ENCODE peak calls at places on chromosomes 4 and X, in nine cellular contexts. B, S, Q, K, N, Z, R, Y and J are unnamed samples.

GRCh38 chr4:73376962-73377361 is 27.1 kb upstream of the ALB start:
- DNase-seq in B (no peak), S (no peak), Q (no peak), K (no peak), N (no peak), Z (no peak), R (no peak), Y (no peak), J (no peak)

GRCh38 chrX:115960440-115961084 is 210.0 kb upstream of the AGTR2 start:
- DNase-seq in B (no peak), S (no peak), Q (no peak), K (no peak), N (no peak), Z (no peak), R (no peak), Y (no peak), J (no peak)

GRCh38 chr4:10079951-10080873 is 36.4 kb downstream of the WDR1 start:
- DNase-seq in B (no peak), S (no peak), Q (no peak), K (no peak), N (no peak), Z (no peak), R (no peak), Y (no peak), J (no peak)

GRCh38 chr4:40778090-40778489 is 28.3 kb downstream of the NSUN7 start:
- DNase-seq in B (no peak), S (no peak), Q (no peak), K (no peak), N (no peak), Z (no peak), R (no peak), Y (no peak), J (no peak)

GRCh38 chr4:40183615-40184411 is 13.0 kb upstream of the RHOH start:
- DNase-seq in B (no peak), S (no peak), Q (no peak), K (no peak), N (no peak), Z (no peak), R (no peak), Y (no peak), J (no peak)

GRCh38 chr4:7890635-7891393 is 48.8 kb downstream of the AFAP1 start:
- DNase-seq in B (no peak), S (peak), Q (no peak), K (no peak), N (no peak), Z (no peak), R (no peak), Y (no peak), J (no peak)

GRCh38 chr4:2069986-2070385 is 10.9 kb downstream of the NAT8L start:
- DNase-seq in B (no peak), S (no peak), Q (no peak), K (no peak), N (no peak), Z (no peak), R (no peak), Y (no peak), J (no peak)

GRCh38 chr4:98430708-98431403 is 169.7 kb downstream of the RAP1GDS1 start:
- DNase-seq in B (no peak), S (peak), Q (no peak), K (no peak), N (no peak), Z (no peak), R (no peak), Y (no peak), J (no peak)

GRCh38 chr4:3637326-3638016 is 105.2 kb upstream of the LRPAP1 start:
- DNase-seq in B (no peak), S (no peak), Q (no peak), K (no peak), N (no peak), Z (peak), R (no peak), Y (no peak), J (no peak)

GRCh38 chr4:150960818-150961217 is 54.3 kb downstream of the LRBA start:
- DNase-seq in B (peak), S (peak), Q (no peak), K (peak), N (no peak), Z (no peak), R (no peak), Y (no peak), J (no peak)